ENCODE peak calls at places on chromosomes 16 and 17, in four cellular contexts. G is HEK293T; Q is fibroblast of pulmonary artery; C is stimulated activated CD8-positive, alpha-beta memory T cell treated with anti-CD3 and anti-CD28 coated beads, Interleukin-7, amount 100 ng/mL, for 4 hours. F is an unnamed sample.

GRCh38 chr16:31451681-31452351 is 7.5 kb upstream of the ARMC5 start:
- DNase-seq in Q (peak; percentile 73), G (peak; percentile 70), C (no peak), F (peak; percentile 84)

GRCh38 chr17:54694287-54694887 is 206.3 kb upstream of the TOM1L1 start:
- DNase-seq in C (no peak), Q (no peak), G (no peak), F (no peak)

GRCh38 chr16:30884760-30885159 is 9.1 kb downstream of the BCL7C start:
- DNase-seq in G (no peak), C (no peak), Q (no peak), F (no peak)

GRCh38 chr16:29743475-29743826 is 2.3 kb downstream of the C16orf54 start:
- DNase-seq in Q (no peak), G (no peak), C (no peak), F (no peak)

GRCh38 chr16:11955713-11956123 is 9.3 kb upstream of the TNFRSF17 start:
- DNase-seq in C (no peak), Q (peak; percentile 59), G (no peak), F (no peak)

GRCh38 chr17:77592503-77592902 is 366.0 kb upstream of the TNRC6C start:
- DNase-seq in Q (no peak), G (no peak), C (no peak), F (no peak)

GRCh38 chr17:77453613-77454559 is 313.1 kb downstream of the SEC14L1 start:
- DNase-seq in C (no peak), G (no peak), Q (no peak), F (no peak)

GRCh38 chr16:19898924-19899604 is 14.4 kb upstream of the GPRC5B start:
- DNase-seq in C (no peak), G (peak; percentile 55), Q (peak; percentile 62), F (peak; percentile 47)

GRCh38 chr17:44820631-44821196 is 9.4 kb downstream of the GJC1 start:
- DNase-seq in C (no peak), Q (peak; percentile 76), G (peak; percentile 55), F (peak; percentile 28)

GRCh38 chr17:67998466-67998865 is 2.2 kb upstream of the C17orf58 start:
- DNase-seq in Q (no peak), C (no peak), G (no peak), F (no peak)

GRCh38 chr16:30895592-30896202 is 717 bp upstream of the CTF1 start:
- DNase-seq in G (no peak), Q (peak; percentile 15), C (no peak), F (peak; percentile 37)

GRCh38 chr16:17466876-17467275 is 3.9 kb downstream of the XYLT1 start:
- DNase-seq in G (no peak), C (no peak), Q (no peak), F (no peak)

GRCh38 chr16:71648921-71649320 is 22.9 kb downstream of the MARVELD3 start:
- DNase-seq in Q (no peak), G (peak; percentile 30), C (no peak), F (peak; percentile 46)

GRCh38 chr16:84827131-84827574 is 7.4 kb downstream of the CRISPLD2 start:
- DNase-seq in G (no peak), Q (peak; percentile 53), C (no peak), F (no peak)

GRCh38 chr17:18004345-18004744 is 31.7 kb downstream of the DRC3 start:
- DNase-seq in Q (no peak), C (no peak), G (no peak), F (no peak)

GRCh38 chr17:43442711-43443110 is 41.1 kb upstream of the DHX8 start:
- DNase-seq in Q (peak; percentile 45), G (no peak), C (no peak), F (no peak)

GRCh38 chr17:75096082-75096625 is 8.4 kb downstream of the SLC16A5 start:
- DNase-seq in Q (peak; percentile 66), G (no peak), C (no peak), F (peak; percentile 76)

GRCh38 chr16:27823438-27823820 is 240.1 kb downstream of the GSG1L start:
- DNase-seq in C (no peak), Q (no peak), G (no peak), F (no peak)

GRCh38 chr17:50297407-50297865 is 23.2 kb downstream of the TMEM92 start:
- DNase-seq in G (peak; percentile 90), C (peak; percentile 66), Q (peak; percentile 73), F (peak; percentile 63)

GRCh38 chr17:59094921-59095530 is 11.7 kb downstream of the TRIM37 start:
- DNase-seq in C (no peak), Q (no peak), G (no peak), F (peak; percentile 13)

GRCh38 chr16:6493555-6493954 is 839.1 kb upstream of the RBFOX1 start:
- DNase-seq in C (no peak), Q (no peak), G (no peak), F (no peak)

GRCh38 chr16:2848933-2849332 is 9.0 kb downstream of the PRSS22 start:
- DNase-seq in Q (no peak), G (no peak), C (no peak), F (no peak)

GRCh38 chr17:44906010-44906646 is 6.9 kb upstream of the EFTUD2 start:
- DNase-seq in Q (peak; percentile 92), G (no peak), C (no peak), F (no peak)

GRCh38 chr17:77375917-77376651 is 235.3 kb downstream of the SEC14L1 start:
- DNase-seq in G (no peak), C (no peak), Q (peak; percentile 78), F (no peak)

GRCh38 chr16:87654826-87655225 is 52.5 kb downstream of the JPH3 start:
- DNase-seq in G (no peak), Q (no peak), C (no peak), F (no peak)

GRCh38 chr17:75864448-75864871 is 9.3 kb upstream of the WBP2 start:
- DNase-seq in C (no peak), G (no peak), Q (peak; percentile 86), F (no peak)

GRCh38 chr16:80023865-80024264 is 423.3 kb upstream of the MAF start:
- DNase-seq in C (no peak), G (no peak), Q (no peak), F (no peak)

GRCh38 chr17:28920191-28920590 is 17.3 kb upstream of the DHRS13 start:
- DNase-seq in G (no peak), C (no peak), Q (no peak), F (no peak)

GRCh38 chr16:27767081-27767480 is 217.1 kb downstream of the KATNIP start:
- DNase-seq in G (no peak), Q (no peak), C (no peak), F (no peak)

GRCh38 chr17:42078396-42079042 is 19.8 kb downstream of the ZNF385C start:
- DNase-seq in Q (no peak), G (no peak), C (no peak), F (no peak)

GRCh38 chr17:82334622-82335394 is 1.2 kb upstream of the SECTM1 start:
- DNase-seq in Q (peak; percentile 14), C (no peak), G (no peak), F (no peak)

GRCh38 chr16:85342348-85342747 is 230.1 kb upstream of the CIBAR2 start:
- DNase-seq in C (no peak), G (no peak), Q (no peak), F (no peak)

GRCh38 chr16:27179500-27180072 is 23.7 kb upstream of the KDM8 start:
- DNase-seq in Q (peak; percentile 71), G (peak; percentile 84), C (peak; percentile 79), F (peak; percentile 76)

F was measured in T47D.